ENCODE peak calls at places on chromosomes 12 and 14, in four cellular contexts. Q is A549, C is HepG2, S is K562. H is an unnamed sample. For H3K4me1, the result is how much of the 10 kb centered on the place peaks cover.

GRCh38 chr12:74412607-74413230 is 124.9 kb upstream of the ATXN7L3B start:
- DNase-seq in C (peak), Q (no peak), S (peak), H (peak)

GRCh38 chr12:112822056-112822455 is 30.5 kb downstream of the RPH3A start:
- DNase-seq in Q (no peak), S (no peak), C (no peak), H (no peak)

GRCh38 chr14:31190220-31190605 is 17.4 kb downstream of the HECTD1 start:
- DNase-seq in Q (no peak), C (no peak), S (no peak), H (no peak)

GRCh38 chr12:100698518-100698917 is 96.1 kb upstream of the ANO4 start:
- DNase-seq in C (no peak), Q (no peak), S (no peak), H (no peak)

GRCh38 chr14:54664961-54665360 is 98.0 kb downstream of the SAMD4A start:
- DNase-seq in S (no peak), Q (no peak), C (no peak), H (peak)

GRCh38 chr14:39267592-39268112 is 33.9 kb downstream of the MIA2 start:
- DNase-seq in S (no peak), C (peak), Q (no peak), H (no peak)

GRCh38 chr14:100372357-100373048 is 49.4 kb downstream of the SLC25A47 start:
- DNase-seq in S (no peak), C (no peak), Q (no peak), H (peak)

GRCh38 chr14:98366429-98366828 is 905.6 kb downstream of the BCL11B start:
- DNase-seq in Q (no peak), C (no peak), S (no peak), H (no peak)

GRCh38 chr12:114995891-114996290 is 311.9 kb upstream of the TBX3 start:
- DNase-seq in Q (no peak), C (no peak), S (no peak), H (no peak)

GRCh38 chr12:69345077-69345476 is 3.1 kb upstream of the LYZ start:
- DNase-seq in S (no peak), Q (no peak), C (no peak), H (no peak)
- H3K4me1 ChIP-seq in S (under half), Q (under half), C (half or more), H (under half)

DNA sequence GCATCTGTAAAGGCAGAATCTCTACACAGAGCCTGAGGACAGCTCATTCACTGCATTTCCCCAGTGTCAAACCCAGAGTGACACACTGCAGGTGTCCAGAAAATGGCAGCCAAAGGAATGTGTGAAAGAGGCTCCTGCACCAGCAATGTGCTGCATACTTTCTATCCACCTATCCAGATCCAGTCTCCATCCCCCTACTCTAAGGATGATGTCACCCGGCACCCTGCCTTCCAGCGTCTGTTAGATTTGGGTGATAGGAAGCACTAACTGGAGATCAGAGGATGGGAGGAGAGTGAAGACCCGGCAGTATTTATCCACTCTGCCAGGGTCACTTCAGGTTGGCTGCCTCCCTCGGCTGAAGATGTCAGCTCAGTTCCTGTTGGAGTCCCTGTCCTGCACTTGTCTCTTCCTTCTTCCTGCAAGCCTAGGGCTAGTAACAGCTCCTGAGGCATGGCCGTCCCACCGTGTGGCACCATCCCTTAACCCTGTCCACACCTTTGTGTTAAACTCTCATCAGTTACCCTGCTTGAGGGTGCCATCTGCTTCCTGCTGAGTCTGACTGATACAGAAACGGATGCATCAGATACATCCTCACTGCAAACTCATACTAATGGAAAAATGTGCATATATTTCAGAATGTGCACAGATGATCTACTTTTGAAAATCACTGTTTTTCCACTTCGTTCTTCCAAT is 13.0 kb upstream of the GPR68 start:
- DNase-seq in C (no peak), S (no peak), Q (no peak), H (no peak)
- TF ChIP-seq MYC in C (no peak), S (no peak), Q (no peak), H (no peak)

GRCh38 chr12:124686001-124686884 is 118.8 kb upstream of the NCOR2 start:
- DNase-seq in S (peak), Q (peak), C (no peak), H (no peak)
- TF ChIP-seq JUN in S (peak), Q (no peak), C (no peak), H (no peak)

GRCh38 chr12:12007001-12007712 is 63.6 kb upstream of the BCL2L14 start:
- DNase-seq in Q (no peak), S (no peak), C (no peak), H (no peak)
- H3K4me1 ChIP-seq in Q (under half), S (under half), C (under half), H (under half)

GRCh38 chr12:108696996-108697290 is 34.4 kb downstream of the CORO1C start:
- DNase-seq in S (no peak), C (no peak), Q (no peak), H (no peak)
- TF ChIP-seq MYC in S (no peak), C (no peak), Q (no peak), H (no peak)